ENCODE peak calls at places on chromosomes 4 and X, in four cellular contexts. One of them, this sample, is unnamed.

GRCh38 chrX:101744085-101744484 is 84.4 kb upstream of the ARMCX2 start:
- DNase-seq in Calu3: no peak
- DNase-seq in OCI-LY7: no peak
- DNase-seq in fibroblast of lung: no peak
- DNase-seq in this sample: peak; percentile 5

GRCh38 chr4:39528056-39528465 is 822 bp upstream of the UGDH start:
- DNase-seq in Calu3: no peak
- DNase-seq in OCI-LY7: peak; percentile 4
- DNase-seq in fibroblast of lung: peak; percentile 85
- DNase-seq in this sample: peak; percentile 77

GRCh38 chrX:23792861-23793553 is 10.0 kb downstream of the SAT1 start:
- DNase-seq in Calu3: no peak
- DNase-seq in OCI-LY7: no peak
- DNase-seq in fibroblast of lung: no peak
- DNase-seq in this sample: no peak

GRCh38 chr4:2290488-2290887 is 28.6 kb upstream of the MXD4 start:
- DNase-seq in Calu3: no peak
- DNase-seq in OCI-LY7: no peak
- DNase-seq in fibroblast of lung: no peak
- DNase-seq in this sample: no peak

GRCh38 chr4:172996571-172997216 is 171.9 kb upstream of the GALNT7 start:
- DNase-seq in Calu3: no peak
- DNase-seq in OCI-LY7: no peak
- DNase-seq in fibroblast of lung: peak; percentile 87
- DNase-seq in this sample: peak; percentile 75

GRCh38 chrX:153739754-153740486 is 15.3 kb downstream of the ABCD1 start:
- DNase-seq in Calu3: no peak
- DNase-seq in OCI-LY7: no peak
- DNase-seq in fibroblast of lung: no peak
- DNase-seq in this sample: peak; percentile 63

GRCh38 chrX:9659571-9660195 is 106.0 kb downstream of the GPR143 start:
- DNase-seq in Calu3: no peak
- DNase-seq in OCI-LY7: no peak
- DNase-seq in fibroblast of lung: no peak
- DNase-seq in this sample: no peak

GRCh38 chr4:129455462-129455861 is 359.5 kb downstream of the C4orf33 start:
- DNase-seq in Calu3: no peak
- DNase-seq in OCI-LY7: no peak
- DNase-seq in fibroblast of lung: no peak
- DNase-seq in this sample: peak; percentile 4

GRCh38 chr4:145069361-145069760 is 28.6 kb downstream of the ANAPC10 start:
- DNase-seq in Calu3: no peak
- DNase-seq in OCI-LY7: no peak
- DNase-seq in fibroblast of lung: peak; percentile 34
- DNase-seq in this sample: peak; percentile 33

GRCh38 chr4:40481977-40482376 is 146.8 kb downstream of the CHRNA9 start:
- DNase-seq in Calu3: no peak
- DNase-seq in OCI-LY7: no peak
- DNase-seq in fibroblast of lung: no peak
- DNase-seq in this sample: no peak

GRCh38 chr4:59728496-59728895 is 1471.6 kb upstream of the ADGRL3 start:
- DNase-seq in Calu3: no peak
- DNase-seq in OCI-LY7: no peak
- DNase-seq in fibroblast of lung: no peak
- DNase-seq in this sample: no peak

GRCh38 chr4:154606728-154607723 is 5.4 kb downstream of the FGG start:
- DNase-seq in Calu3: no peak
- DNase-seq in OCI-LY7: no peak
- DNase-seq in fibroblast of lung: no peak
- DNase-seq in this sample: no peak

GRCh38 chr4:34720563-34720962 is 1523.8 kb downstream of the ARAP2 start:
- DNase-seq in Calu3: no peak
- DNase-seq in OCI-LY7: peak; percentile 10
- DNase-seq in fibroblast of lung: peak; percentile 77
- DNase-seq in this sample: peak; percentile 64

GRCh38 chr4:147768113-147768512 is 36.2 kb downstream of the ARHGAP10 start:
- DNase-seq in Calu3: no peak
- DNase-seq in OCI-LY7: no peak
- DNase-seq in fibroblast of lung: peak; percentile 65
- DNase-seq in this sample: peak; percentile 57

GRCh38 chr4:148375581-148375980 is 66.6 kb downstream of the NR3C2 start:
- DNase-seq in Calu3: no peak
- DNase-seq in OCI-LY7: no peak
- DNase-seq in fibroblast of lung: no peak
- DNase-seq in this sample: no peak

GRCh38 chr4:83316459-83317170 is 18.0 kb downstream of the HPSE start:
- DNase-seq in Calu3: no peak
- DNase-seq in OCI-LY7: no peak
- DNase-seq in fibroblast of lung: no peak
- DNase-seq in this sample: no peak

GRCh38 chrX:120015145-120016067 is 62.1 kb downstream of the RHOXF2B start:
- DNase-seq in Calu3: peak; percentile 16
- DNase-seq in OCI-LY7: no peak
- DNase-seq in fibroblast of lung: no peak
- DNase-seq in this sample: no peak

GRCh38 chr4:183499797-183500196 is 5.1 kb upstream of the ING2 start:
- DNase-seq in Calu3: no peak
- DNase-seq in OCI-LY7: no peak
- DNase-seq in fibroblast of lung: no peak
- DNase-seq in this sample: no peak

GRCh38 chrX:119503484-119503861 is 35.2 kb downstream of the SLC25A5 start:
- DNase-seq in Calu3: peak; percentile 80
- DNase-seq in OCI-LY7: no peak
- DNase-seq in fibroblast of lung: peak; percentile 73
- DNase-seq in this sample: peak; percentile 87

GRCh38 chr4:133594246-133595207 is 445.4 kb downstream of the PCDH10 start:
- DNase-seq in Calu3: no peak
- DNase-seq in OCI-LY7: no peak
- DNase-seq in fibroblast of lung: peak; percentile 75
- DNase-seq in this sample: peak; percentile 44

GRCh38 chr4:4735136-4735754 is 124.2 kb upstream of the MSX1 start:
- DNase-seq in Calu3: no peak
- DNase-seq in OCI-LY7: no peak
- DNase-seq in fibroblast of lung: no peak
- DNase-seq in this sample: no peak

GRCh38 chrX:136261316-136261715 is 10.1 kb upstream of the MAP7D3 start:
- DNase-seq in Calu3: no peak
- DNase-seq in OCI-LY7: no peak
- DNase-seq in fibroblast of lung: no peak
- DNase-seq in this sample: no peak

GRCh38 chr4:25677157-25677556 is 21.5 kb downstream of the SLC34A2 start:
- DNase-seq in Calu3: no peak
- DNase-seq in OCI-LY7: no peak
- DNase-seq in fibroblast of lung: no peak
- DNase-seq in this sample: no peak

GRCh38 chr4:105992641-105993305 is 97.5 kb downstream of the NPNT start:
- DNase-seq in Calu3: no peak
- DNase-seq in OCI-LY7: no peak
- DNase-seq in fibroblast of lung: no peak
- DNase-seq in this sample: no peak

GRCh38 chr4:167943872-167944505 is 148.3 kb upstream of the ANXA10 start:
- DNase-seq in Calu3: no peak
- DNase-seq in OCI-LY7: no peak
- DNase-seq in fibroblast of lung: peak; percentile 11
- DNase-seq in this sample: peak; percentile 6

GRCh38 chrX:45622538-45622937 is 421.9 kb upstream of the DIPK2B start:
- DNase-seq in Calu3: no peak
- DNase-seq in OCI-LY7: no peak
- DNase-seq in fibroblast of lung: peak; percentile 29
- DNase-seq in this sample: peak; percentile 0

GRCh38 chr4:6914448-6914847 is 4.8 kb downstream of the TBC1D14 start:
- DNase-seq in Calu3: no peak
- DNase-seq in OCI-LY7: no peak
- DNase-seq in fibroblast of lung: no peak
- DNase-seq in this sample: no peak

GRCh38 chr4:183960021-183960420 is 54.9 kb downstream of the STOX2 start:
- DNase-seq in Calu3: peak; percentile 48
- DNase-seq in OCI-LY7: no peak
- DNase-seq in fibroblast of lung: peak; percentile 78
- DNase-seq in this sample: peak; percentile 3

GRCh38 chr4:85762204-85762884 is 287.4 kb downstream of the ARHGAP24 start:
- DNase-seq in Calu3: no peak
- DNase-seq in OCI-LY7: no peak
- DNase-seq in fibroblast of lung: peak; percentile 89
- DNase-seq in this sample: peak; percentile 45

GRCh38 chr4:5824635-5825034 is 68.3 kb downstream of the CRMP1 start:
- DNase-seq in Calu3: no peak
- DNase-seq in OCI-LY7: peak; percentile 8
- DNase-seq in fibroblast of lung: peak; percentile 55
- DNase-seq in this sample: peak; percentile 47

GRCh38 chrX:136806891-136807410 is 26.2 kb upstream of the ARHGEF6 start:
- DNase-seq in Calu3: no peak
- DNase-seq in OCI-LY7: no peak
- DNase-seq in fibroblast of lung: no peak
- DNase-seq in this sample: no peak

GRCh38 chr4:102483120-102483519 is 18.0 kb upstream of the NFKB1 start:
- DNase-seq in Calu3: no peak
- DNase-seq in OCI-LY7: no peak
- DNase-seq in fibroblast of lung: no peak
- DNase-seq in this sample: no peak

GRCh38 chrX:48003367-48003757 is 427 bp downstream of the ZNF182 start:
- DNase-seq in Calu3: no peak
- DNase-seq in OCI-LY7: peak; percentile 40
- DNase-seq in fibroblast of lung: no peak
- DNase-seq in this sample: no peak

GRCh38 chr4:61200195-61200990 is at the start of gene ADGRL3:
- DNase-seq in Calu3: peak; percentile 6
- DNase-seq in OCI-LY7: no peak
- DNase-seq in fibroblast of lung: peak; percentile 50
- DNase-seq in this sample: peak; percentile 38

DNA sequence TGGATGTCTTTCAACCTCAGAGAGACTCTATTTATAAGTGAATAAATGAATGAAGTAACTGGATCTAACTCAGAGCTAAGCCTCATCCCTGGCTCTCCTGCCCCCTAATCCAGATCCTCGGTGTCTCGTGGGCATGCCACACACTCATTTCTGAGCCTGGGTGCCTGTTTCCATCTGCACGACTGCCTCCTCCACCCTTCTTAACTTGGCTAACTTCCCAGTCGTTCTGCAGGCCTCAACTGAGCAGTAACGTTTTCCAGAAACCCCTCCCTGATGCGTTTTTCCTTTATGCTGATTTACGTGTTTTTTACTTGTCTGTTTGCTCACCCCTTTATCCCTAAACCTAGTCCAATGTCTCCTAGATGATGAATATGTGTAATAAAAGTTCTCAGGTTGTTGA is 186.9 kb upstream of the HS3ST1 start:
- DNase-seq in Calu3: no peak
- DNase-seq in OCI-LY7: no peak
- DNase-seq in fibroblast of lung: no peak
- DNase-seq in this sample: peak; percentile 49
- TF ChIP-seq CTCF in Calu3: no peak
- TF ChIP-seq CTCF in OCI-LY7: no peak
- TF ChIP-seq CTCF in fibroblast of lung: no peak
- TF ChIP-seq CTCF in this sample: no peak

GRCh38 chr4:67291639-67292038 is 253.7 kb downstream of the CENPC start:
- DNase-seq in Calu3: no peak
- DNase-seq in OCI-LY7: no peak
- DNase-seq in fibroblast of lung: no peak
- DNase-seq in this sample: no peak

GRCh38 chr4:67288964-67289363 is 256.3 kb downstream of the CENPC start:
- DNase-seq in Calu3: peak; percentile 7
- DNase-seq in OCI-LY7: peak; percentile 18
- DNase-seq in fibroblast of lung: no peak
- DNase-seq in this sample: peak; percentile 51

GRCh38 chr4:67292045-67292444 is 253.3 kb downstream of the CENPC start:
- DNase-seq in Calu3: no peak
- DNase-seq in OCI-LY7: no peak
- DNase-seq in fibroblast of lung: no peak
- DNase-seq in this sample: peak; percentile 5

GRCh38 chr4:67286724-67287123 is 258.6 kb downstream of the CENPC start:
- DNase-seq in Calu3: no peak
- DNase-seq in OCI-LY7: no peak
- DNase-seq in fibroblast of lung: no peak
- DNase-seq in this sample: no peak

DNA sequence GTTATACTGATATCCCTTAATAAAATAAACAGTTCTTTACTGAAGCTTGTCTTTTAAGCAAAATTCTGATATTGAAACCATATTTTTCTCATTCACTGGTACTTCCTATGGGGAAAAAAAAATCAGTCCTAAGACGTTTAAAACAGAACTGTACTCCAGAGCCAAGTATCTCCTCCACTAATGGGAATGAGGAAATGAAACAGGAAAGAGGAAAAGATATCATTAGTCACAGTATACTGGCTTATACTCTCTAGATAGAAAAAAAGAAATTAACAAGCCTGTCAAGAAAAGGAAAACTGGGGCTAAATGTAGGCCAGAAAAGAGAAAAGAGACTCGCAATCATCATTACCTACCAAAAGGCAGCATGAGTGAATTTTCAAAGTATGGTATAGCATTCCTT is 252.7 kb downstream of the CENPC start:
- DNase-seq in Calu3: no peak
- DNase-seq in OCI-LY7: no peak
- DNase-seq in fibroblast of lung: no peak
- DNase-seq in this sample: no peak
- TF ChIP-seq CTCF in Calu3: no peak
- TF ChIP-seq CTCF in OCI-LY7: no peak
- TF ChIP-seq CTCF in fibroblast of lung: no peak
- TF ChIP-seq CTCF in this sample: no peak

GRCh38 chr4:91114386-91114785 is 987.2 kb downstream of the CCSER1 start:
- DNase-seq in Calu3: no peak
- DNase-seq in OCI-LY7: no peak
- DNase-seq in fibroblast of lung: no peak
- DNase-seq in this sample: no peak

GRCh38 chr4:91113130-91113706 is 986.0 kb downstream of the CCSER1 start:
- DNase-seq in Calu3: no peak
- DNase-seq in OCI-LY7: peak; percentile 10
- DNase-seq in fibroblast of lung: peak; percentile 52
- DNase-seq in this sample: peak; percentile 39

GRCh38 chr4:91118597-91118996 is 991.4 kb downstream of the CCSER1 start:
- DNase-seq in Calu3: no peak
- DNase-seq in OCI-LY7: no peak
- DNase-seq in fibroblast of lung: no peak
- DNase-seq in this sample: no peak

GRCh38 chr4:91111556-91111955 is 984.4 kb downstream of the CCSER1 start:
- DNase-seq in Calu3: no peak
- DNase-seq in OCI-LY7: no peak
- DNase-seq in fibroblast of lung: no peak
- DNase-seq in this sample: no peak

DNA sequence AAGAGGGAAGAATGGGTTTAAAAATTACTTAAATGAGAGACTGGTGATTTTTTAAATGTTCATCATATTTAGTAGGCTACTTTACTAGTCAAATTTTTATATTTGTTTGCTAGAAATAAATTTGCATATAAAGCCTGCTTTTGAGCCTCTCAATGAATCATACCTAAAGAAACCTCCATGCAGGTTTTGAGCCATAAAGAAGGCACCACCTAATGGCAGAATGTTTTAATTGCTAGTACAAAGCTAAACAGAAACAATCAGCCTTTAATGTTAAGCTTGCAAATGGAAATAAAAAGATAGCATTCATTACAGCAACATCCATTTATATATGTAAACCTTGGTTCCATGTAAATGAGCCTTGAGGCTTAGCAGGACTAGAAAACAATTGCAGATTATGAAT is 989.7 kb downstream of the CCSER1 start:
- DNase-seq in Calu3: no peak
- DNase-seq in OCI-LY7: no peak
- DNase-seq in fibroblast of lung: peak; percentile 42
- DNase-seq in this sample: peak; percentile 27
- TF ChIP-seq CTCF in Calu3: no peak
- TF ChIP-seq CTCF in OCI-LY7: peak; percentile 41
- TF ChIP-seq CTCF in fibroblast of lung: peak; percentile 55
- TF ChIP-seq CTCF in this sample: peak; percentile 32

GRCh38 chr4:8015512-8015911 is 75.9 kb upstream of the AFAP1 start:
- DNase-seq in Calu3: no peak
- DNase-seq in OCI-LY7: peak; percentile 3
- DNase-seq in fibroblast of lung: no peak
- DNase-seq in this sample: no peak
- TF ChIP-seq CTCF in Calu3: no peak
- TF ChIP-seq CTCF in OCI-LY7: peak; percentile 49
- TF ChIP-seq CTCF in fibroblast of lung: peak; percentile 34
- TF ChIP-seq CTCF in this sample: peak; percentile 31

This sample was measured in MCF 10A.